ENCODE peak calls at places on chromosomes 12 and 14, in ten cellular contexts. U is testis; B is HCT116; C is naive thymus-derived CD4-positive, alpha-beta T cell; I is PC-3; E is ascending aorta; V is K562; T is A549; Q is small intestine; M is tibial nerve. G is an unnamed sample. For H3K4me1, the result is how much of the 10 kb centered on the place peaks cover.

GRCh38 chr12:65885312-65885711 is 61.0 kb downstream of the HMGA2 start:
- DNase-seq in U (peak), B (no peak), C (no peak), I (no peak), E (no peak), V (no peak), T (no peak), Q (no peak), M (no peak), G (no peak)

GRCh38 chr14:21852061-21852664 is 178.5 kb upstream of the OR4E1 start:
- DNase-seq in U (peak), B (peak), C (peak), I (peak), E (no peak), V (peak), T (no peak), Q (peak), M (peak), G (peak)

GRCh38 chr12:95601626-95602025 is 50.4 kb upstream of the USP44 start:
- DNase-seq in U (no peak), B (no peak), C (no peak), I (peak), E (no peak), V (no peak), T (no peak), Q (no peak), M (no peak), G (no peak)

GRCh38 chr12:119008691-119009221 is 27.4 kb downstream of the SRRM4 start:
- DNase-seq in U (no peak), B (no peak), C (no peak), I (no peak), E (no peak), V (no peak), T (no peak), Q (no peak), M (no peak), G (no peak)

GRCh38 chr12:66941150-66941549 is 262.3 kb upstream of the GRIP1 start:
- DNase-seq in U (no peak), B (no peak), C (no peak), I (peak), E (no peak), V (no peak), T (no peak), Q (no peak), M (no peak), G (no peak)

GRCh38 chr12:127143020-127143419 is 1124.0 kb upstream of the TMEM132C start:
- DNase-seq in U (no peak), B (no peak), C (no peak), I (no peak), E (no peak), V (no peak), T (no peak), Q (no peak), M (no peak), G (no peak)

GRCh38 chr14:102554835-102555819 is 37.3 kb upstream of the RCOR1 start:
- DNase-seq in U (peak), B (no peak), C (peak), I (no peak), E (no peak), V (peak), T (no peak), Q (peak), M (no peak), G (peak)

GRCh38 chr14:39247256-39247655 is 13.5 kb downstream of the MIA2 start:
- DNase-seq in U (no peak), B (no peak), C (no peak), I (peak), E (no peak), V (no peak), T (no peak), Q (no peak), M (no peak), G (no peak)

GRCh38 chr12:50401383-50402155 is 884 bp downstream of the LARP4 start:
- DNase-seq in U (peak), B (no peak), C (no peak), I (peak), E (no peak), V (no peak), T (no peak), Q (peak), M (no peak), G (peak)

GRCh38 chr12:85155791-85156190 is 119.6 kb downstream of the LRRIQ1 start:
- DNase-seq in U (no peak), B (peak), C (no peak), I (peak), E (no peak), V (no peak), T (no peak), Q (no peak), M (no peak), G (no peak)

GRCh38 chr12:13000616-13000934 is 510 bp upstream of the HEBP1 start:
- DNase-seq in U (no peak), B (peak), C (peak), I (peak), E (no peak), V (no peak), T (peak), Q (no peak), M (no peak), G (no peak)

GRCh38 chr14:96104469-96105057 is 65.4 kb downstream of the C14orf132 start:
- DNase-seq in U (no peak), B (no peak), C (no peak), I (peak), E (no peak), V (no peak), T (peak), Q (peak), M (peak), G (no peak)

GRCh38 chr12:109777544-109777943 is 55.7 kb downstream of the TRPV4 start:
- DNase-seq in U (no peak), B (no peak), C (peak), I (peak), E (no peak), V (peak), T (peak), Q (peak), M (no peak), G (peak)

GRCh38 chr12:65868133-65868705 is 43.9 kb downstream of the HMGA2 start:
- DNase-seq in U (no peak), B (no peak), C (no peak), I (no peak), E (no peak), V (no peak), T (no peak), Q (no peak), M (no peak), G (no peak)

GRCh38 chr12:121801601-121802484 is 2.0 kb upstream of the SETD1B start:
- DNase-seq in U (no peak), B (no peak), C (peak), I (peak), E (no peak), V (no peak), T (no peak), Q (peak), M (no peak), G (no peak)

GRCh38 chr12:114759635-114760034 is 75.7 kb upstream of the TBX3 start:
- DNase-seq in U (no peak), B (no peak), C (no peak), I (peak), E (no peak), V (no peak), T (no peak), Q (no peak), M (no peak), G (no peak)

GRCh38 chr14:55533960-55534359 is 46.0 kb upstream of the KTN1 start:
- DNase-seq in U (no peak), B (no peak), C (no peak), I (no peak), E (no peak), V (no peak), T (no peak), Q (no peak), M (no peak), G (no peak)

GRCh38 chr14:68757618-68758081 is 35.2 kb downstream of the ZFP36L1 start:
- DNase-seq in U (peak), B (no peak), C (no peak), I (no peak), E (peak), V (peak), T (no peak), Q (no peak), M (no peak), G (no peak)

GRCh38 chr12:71315328-71315960 is 124.2 kb upstream of the LGR5 start:
- DNase-seq in U (no peak), B (no peak), C (no peak), I (no peak), E (no peak), V (no peak), T (no peak), Q (no peak), M (no peak), G (no peak)

GRCh38 chr12:59452259-59452658 is 143.6 kb upstream of the SLC16A7 start:
- DNase-seq in U (no peak), B (no peak), C (no peak), I (peak), E (no peak), V (no peak), T (no peak), Q (no peak), M (no peak), G (no peak)

GRCh38 chr14:97848351-97848980 is 1051.3 kb downstream of the VRK1 start:
- DNase-seq in U (no peak), B (no peak), C (no peak), I (peak), E (no peak), V (no peak), T (no peak), Q (peak), M (no peak), G (no peak)

GRCh38 chr12:124940393-124941169 is 26.1 kb upstream of the UBC start:
- DNase-seq in U (peak), B (peak), C (peak), I (peak), E (peak), V (peak), T (peak), Q (peak), M (peak), G (peak)

GRCh38 chr12:87141091-87141490 is 884.9 kb upstream of the MGAT4C start:
- DNase-seq in U (no peak), B (no peak), C (no peak), I (no peak), E (no peak), V (no peak), T (no peak), Q (no peak), M (no peak), G (no peak)

GRCh38 chr12:87687362-87687761 is 341.8 kb downstream of the C12orf50 start:
- DNase-seq in U (peak), B (no peak), C (no peak), I (no peak), E (no peak), V (no peak), T (no peak), Q (no peak), M (no peak), G (no peak)

GRCh38 chr12:111686574-111687105 is 787 bp downstream of the ACAD10 start:
- DNase-seq in U (no peak), B (no peak), C (peak), I (no peak), E (no peak), V (no peak), T (no peak), Q (peak), M (no peak), G (no peak)

GRCh38 chr12:54126696-54127537 is 61.9 kb downstream of the SMUG1 start:
- DNase-seq in U (peak), B (no peak), C (no peak), I (no peak), E (no peak), V (no peak), T (peak), Q (peak), M (peak), G (no peak)
- H3K27ac ChIP-seq in U (peak), B (no peak), C (no peak), I (no peak), E (peak), V (no peak), T (peak), Q (peak), M (peak), G (no peak)

GRCh38 chr12:89353188-89353822 is 1.0 kb upstream of the DUSP6 start:
- DNase-seq in U (peak), B (peak), C (peak), I (peak), E (no peak), V (no peak), T (peak), Q (peak), M (peak), G (peak)
- H3K4me3 ChIP-seq in U (peak), B (peak), C (peak), I (peak), E (peak), V (no peak), T (peak), Q (peak), M (peak), G (peak)

DNA sequence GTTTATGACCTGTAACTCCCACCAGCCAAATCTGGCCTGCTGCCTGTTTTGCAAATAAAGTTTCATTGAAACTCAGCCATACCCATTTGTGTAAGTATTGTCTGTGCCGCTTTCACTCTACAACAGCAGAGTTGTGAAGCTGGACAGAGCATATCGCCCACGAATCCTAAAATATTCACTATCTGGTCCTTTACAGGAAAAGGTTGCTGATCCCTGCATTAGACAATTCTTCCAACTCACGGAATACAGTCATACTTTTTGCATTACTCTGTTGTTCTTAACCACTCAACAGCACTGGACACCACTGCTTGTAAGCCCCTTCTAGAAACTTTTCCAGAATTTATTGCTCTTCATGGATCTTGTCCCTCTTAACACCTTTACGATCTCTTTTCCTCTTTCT is 435.4 kb downstream of the EGLN3 start:
- DNase-seq in U (no peak), B (no peak), C (no peak), I (no peak), E (no peak), V (no peak), T (no peak), Q (no peak), M (no peak), G (no peak)
- H3K4me1 ChIP-seq in U (under half), B (under half), C (under half), I (under half), E (under half), V (under half), T (under half), Q (under half), M (under half), G (under half)

DNA sequence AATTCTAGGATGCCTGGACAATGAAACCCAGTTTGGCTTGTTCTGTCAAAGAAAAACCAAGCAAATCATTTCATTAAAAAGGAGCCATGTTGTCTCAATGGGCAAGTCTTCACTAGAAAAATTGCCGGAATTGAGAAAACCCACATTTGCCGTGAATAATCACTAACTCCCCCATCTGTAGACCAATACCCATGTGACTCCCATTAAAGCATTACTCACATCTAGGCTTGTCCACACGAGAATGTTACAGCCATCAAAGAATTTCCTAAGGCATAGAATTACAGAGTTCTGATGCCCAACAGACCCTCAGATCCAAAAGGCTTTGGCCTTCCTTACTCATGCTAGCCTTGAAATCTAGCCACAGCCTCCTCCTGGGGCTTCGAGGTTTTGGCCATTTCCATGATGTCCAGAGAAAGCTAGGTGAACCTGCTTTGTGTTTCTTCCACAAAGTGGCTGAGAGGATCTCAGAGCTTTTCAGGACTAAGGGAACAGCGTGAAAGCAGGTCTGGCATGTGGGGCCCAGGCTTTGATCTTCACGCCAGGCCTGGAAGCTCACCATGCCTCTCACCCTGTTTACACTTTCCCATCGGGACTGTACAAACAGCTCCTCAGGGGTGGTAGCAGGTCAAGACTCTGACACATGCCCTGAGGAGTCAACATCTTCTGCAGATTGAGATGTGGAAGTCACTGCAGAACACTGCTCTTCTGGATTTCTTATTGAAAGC is 12.0 kb downstream of the SLC7A8 start:
- DNase-seq in U (no peak), B (no peak), C (no peak), I (no peak), E (no peak), V (no peak), T (no peak), Q (no peak), M (no peak), G (no peak)
- H3K27ac ChIP-seq in U (no peak), B (no peak), C (no peak), I (no peak), E (no peak), V (no peak), T (no peak), Q (no peak), M (no peak), G (no peak)

GRCh38 chr12:105931104-105931503 is 207.7 kb downstream of the NUAK1 start:
- DNase-seq in U (no peak), B (no peak), C (no peak), I (no peak), E (no peak), V (no peak), T (no peak), Q (no peak), M (no peak), G (no peak)

GRCh38 chr12:105927553-105927952 is 211.2 kb downstream of the NUAK1 start:
- DNase-seq in U (no peak), B (no peak), C (no peak), I (no peak), E (no peak), V (no peak), T (no peak), Q (no peak), M (no peak), G (no peak)

GRCh38 chr12:105931762-105932587 is 206.8 kb downstream of the NUAK1 start:
- DNase-seq in U (no peak), B (no peak), C (no peak), I (no peak), E (no peak), V (no peak), T (no peak), Q (no peak), M (no peak), G (no peak)

GRCh38 chr12:105928436-105928835 is 210.3 kb downstream of the NUAK1 start:
- DNase-seq in U (no peak), B (no peak), C (no peak), I (peak), E (no peak), V (no peak), T (no peak), Q (peak), M (no peak), G (no peak)

GRCh38 chr12:105930612-105931011 is 208.1 kb downstream of the NUAK1 start:
- DNase-seq in U (no peak), B (no peak), C (no peak), I (no peak), E (no peak), V (no peak), T (no peak), Q (no peak), M (no peak), G (no peak)
- H3K4me3 ChIP-seq in U (no peak), B (no peak), C (no peak), I (no peak), E (no peak), V (no peak), T (no peak), Q (no peak), M (no peak), G (no peak)

DNA sequence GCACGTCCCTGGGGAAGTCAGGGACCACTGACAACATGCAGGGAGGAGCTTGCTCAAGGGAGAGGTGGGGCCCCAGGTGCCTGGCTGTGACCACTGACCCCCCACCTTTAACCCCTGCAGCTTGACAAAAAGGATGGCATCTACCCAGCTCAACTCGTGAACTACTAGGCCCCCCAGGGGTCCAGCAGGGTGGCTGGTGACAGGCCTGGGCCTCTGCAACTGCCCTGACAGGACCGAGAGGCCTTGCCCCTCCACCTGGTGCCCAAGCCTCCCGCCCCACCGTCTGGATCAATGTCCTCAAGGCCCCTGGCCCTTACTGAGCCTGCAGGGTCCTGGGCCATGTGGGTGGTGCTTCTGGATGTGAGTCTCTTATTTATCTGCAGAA is 26.3 kb downstream of the HIP1R start:
- DNase-seq in U (no peak), B (no peak), C (no peak), I (no peak), E (no peak), V (no peak), T (no peak), Q (no peak), M (no peak), G (no peak)
- H3K4me1 ChIP-seq in U (half or more), B (under half), C (under half), I (under half), E (under half), V (half or more), T (under half), Q (under half), M (under half), G (under half)

GRCh38 chr12:21607701-21608100 is 3.1 kb upstream of the GYS2 start:
- DNase-seq in U (no peak), B (peak), C (peak), I (peak), E (no peak), V (no peak), T (no peak), Q (peak), M (no peak), G (peak)
- H3K27ac ChIP-seq in U (no peak), B (no peak), C (no peak), I (no peak), E (no peak), V (no peak), T (peak), Q (no peak), M (no peak), G (no peak)

DNA sequence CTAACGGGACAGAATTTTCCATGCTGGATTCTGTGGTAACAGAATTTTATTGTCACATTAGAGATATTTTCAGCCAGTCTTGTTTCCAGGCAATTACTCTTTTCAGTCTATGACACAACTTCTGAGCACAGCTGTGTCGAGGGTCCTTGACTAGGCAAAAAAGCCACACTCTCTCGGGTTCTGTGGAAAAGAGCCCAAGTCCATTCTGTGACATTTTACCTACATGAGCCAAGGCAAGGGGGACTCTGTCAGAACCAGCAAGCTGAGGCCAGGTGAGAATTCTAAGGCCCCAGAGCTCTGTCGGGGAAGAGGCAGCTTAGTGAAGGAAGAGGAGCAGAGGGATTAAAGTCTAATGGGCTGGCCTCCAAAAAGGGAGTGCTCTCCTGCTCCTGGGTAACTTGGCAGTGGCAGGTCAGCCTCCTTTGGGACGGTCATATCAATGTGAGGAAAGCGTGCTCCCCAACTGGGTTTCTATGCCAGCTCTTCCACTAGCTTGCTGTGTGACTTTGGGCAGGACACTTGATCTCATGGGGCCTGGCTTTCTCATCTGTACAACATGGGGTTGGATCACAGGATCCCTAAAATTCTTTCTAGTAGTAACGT is 16.0 kb upstream of the RIC8B start:
- DNase-seq in U (no peak), B (no peak), C (no peak), I (no peak), E (no peak), V (no peak), T (no peak), Q (peak), M (no peak), G (no peak)
- H3K4me3 ChIP-seq in U (no peak), B (no peak), C (no peak), I (no peak), E (no peak), V (no peak), T (no peak), Q (no peak), M (no peak), G (no peak)

GRCh38 chr12:68621092-68622081 is 10.7 kb downstream of the RAP1B start:
- DNase-seq in U (no peak), B (no peak), C (no peak), I (no peak), E (no peak), V (no peak), T (no peak), Q (no peak), M (no peak), G (no peak)
- H3K4me1 ChIP-seq in U (under half), B (under half), C (half or more), I (under half), E (half or more), V (under half), T (half or more), Q (under half), M (under half), G (half or more)